ENCODE peak calls at places on chromosomes 13 and 19, in seven cellular contexts. C is fibroblast of mammary gland, A is GM20000, U is heart right ventricle, M is neural progenitor cell, G is A549, N is cardiac muscle cell. S is an unnamed sample.
A peak's percentile ranks its signal among the peaks of the same experiment; 100 is the strongest.

GRCh38 chr19:38993271-38993670 is 17.7 kb upstream of the FBXO17 start:
- DNase-seq in C (peak; percentile 71), A (no peak), U (no peak), M (no peak), G (peak; percentile 49), N (no peak), S (no peak)

GRCh38 chr13:50779443-50780200 is 63.9 kb downstream of the DLEU7 start:
- DNase-seq in C (no peak), A (no peak), U (no peak), M (no peak), G (no peak), N (no peak), S (no peak)

GRCh38 chr13:32199168-32199567 is 116.0 kb downstream of the ZAR1L start:
- DNase-seq in C (no peak), A (no peak), U (no peak), M (no peak), G (no peak), N (no peak), S (no peak)

GRCh38 chr19:15248106-15248505 is 15.9 kb upstream of the EPHX3 start:
- DNase-seq in C (no peak), A (no peak), U (peak; percentile 68), M (no peak), G (no peak), N (no peak), S (no peak)

GRCh38 chr19:51078731-51079130 is 4.0 kb downstream of the KLK14 start:
- DNase-seq in C (no peak), A (no peak), U (no peak), M (no peak), G (no peak), N (no peak), S (no peak)

GRCh38 chr13:105996391-105997028 is 539.0 kb downstream of the EFNB2 start:
- DNase-seq in C (no peak), A (no peak), U (no peak), M (no peak), G (no peak), N (no peak), S (no peak)

GRCh38 chr13:22285867-22286632 is 615.2 kb downstream of the FGF9 start:
- DNase-seq in C (no peak), A (no peak), U (no peak), M (no peak), G (no peak), N (no peak), S (no peak)

GRCh38 chr13:109389892-109390345 is 396.5 kb downstream of the IRS2 start:
- DNase-seq in C (peak; percentile 94), A (no peak), U (no peak), M (no peak), G (no peak), N (no peak), S (no peak)

GRCh38 chr13:46926856-46927625 is 30.2 kb upstream of the HTR2A start:
- DNase-seq in C (peak; percentile 57), A (no peak), U (no peak), M (no peak), G (no peak), N (no peak), S (no peak)

GRCh38 chr19:55212447-55212846 is 3.1 kb upstream of the PTPRH start:
- DNase-seq in C (no peak), A (no peak), U (no peak), M (no peak), G (peak; percentile 73), N (no peak), S (no peak)

GRCh38 chr19:38252935-38253691 is 3.1 kb downstream of the PPP1R14A start:
- DNase-seq in C (no peak), A (no peak), U (peak; percentile 65), M (peak; percentile 43), G (no peak), N (peak; percentile 10), S (no peak)

GRCh38 chr13:49807681-49808080 is 15.2 kb upstream of the KPNA3 start:
- DNase-seq in C (no peak), A (no peak), U (no peak), M (no peak), G (no peak), N (no peak), S (no peak)

GRCh38 chr13:105634059-105634458 is 901.4 kb downstream of the EFNB2 start:
- DNase-seq in C (peak; percentile 4), A (no peak), U (no peak), M (no peak), G (no peak), N (no peak), S (no peak)

GRCh38 chr13:20332361-20333096 is 100.4 kb upstream of the GJB6 start:
- DNase-seq in C (peak; percentile 78), A (no peak), U (no peak), M (no peak), G (no peak), N (peak; percentile 25), S (no peak)

GRCh38 chr13:26759907-26760834 is at the start of gene GPR12:
- DNase-seq in C (no peak), A (no peak), U (no peak), M (peak; percentile 39), G (no peak), N (peak; percentile 22), S (no peak)

GRCh38 chr13:77351326-77351725 is 24.4 kb upstream of the MYCBP2 start:
- DNase-seq in C (no peak), A (no peak), U (no peak), M (no peak), G (no peak), N (no peak), S (no peak)

GRCh38 chr19:10289167-10289835 is 451 bp upstream of the ICAM5 start:
- DNase-seq in C (peak; percentile 32), A (peak; percentile 68), U (no peak), M (peak; percentile 73), G (no peak), N (peak; percentile 77), S (no peak)

GRCh38 chr13:108276060-108276459 is 6.5 kb downstream of the TNFSF13B start:
- DNase-seq in C (peak; percentile 23), A (no peak), U (peak; percentile 14), M (no peak), G (no peak), N (no peak), S (no peak)

DNA sequence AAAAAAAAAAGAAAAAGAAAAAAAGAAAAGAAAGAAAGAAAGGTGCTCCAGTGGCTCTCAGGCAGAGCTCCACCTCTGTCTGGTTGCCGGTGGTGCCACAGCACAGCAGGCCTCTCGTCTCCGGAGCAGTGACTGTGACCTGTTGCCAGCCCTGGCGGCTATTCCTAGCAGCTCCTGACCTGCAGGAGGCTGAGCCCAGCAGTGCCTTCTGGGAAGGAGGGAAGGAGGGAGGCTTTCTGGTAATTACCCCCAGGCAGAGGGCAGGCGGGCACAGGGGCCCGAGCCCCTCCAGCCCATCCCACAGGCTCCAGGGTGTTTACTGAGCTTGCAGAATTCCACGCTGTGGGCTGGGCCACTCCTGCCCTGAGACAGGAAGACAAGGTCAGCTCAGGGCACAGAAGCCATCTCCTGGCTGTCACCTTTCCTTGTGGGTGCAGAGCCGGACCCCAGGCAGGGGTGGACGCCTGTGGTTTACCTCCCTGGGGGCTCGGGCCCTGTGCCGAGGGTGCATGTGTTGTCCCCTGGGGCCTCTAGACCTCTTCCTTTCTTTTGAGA is 77.9 kb downstream of the GNG7 start:
- DNase-seq in C (no peak), A (peak; percentile 55), U (peak; percentile 64), M (peak; percentile 43), G (peak; percentile 37), N (peak; percentile 51), S (no peak)
- TF ChIP-seq CTCF in C (no peak), A (no peak), U (no peak), M (peak; percentile 11), G (no peak), N (no peak), S (no peak)

DNA sequence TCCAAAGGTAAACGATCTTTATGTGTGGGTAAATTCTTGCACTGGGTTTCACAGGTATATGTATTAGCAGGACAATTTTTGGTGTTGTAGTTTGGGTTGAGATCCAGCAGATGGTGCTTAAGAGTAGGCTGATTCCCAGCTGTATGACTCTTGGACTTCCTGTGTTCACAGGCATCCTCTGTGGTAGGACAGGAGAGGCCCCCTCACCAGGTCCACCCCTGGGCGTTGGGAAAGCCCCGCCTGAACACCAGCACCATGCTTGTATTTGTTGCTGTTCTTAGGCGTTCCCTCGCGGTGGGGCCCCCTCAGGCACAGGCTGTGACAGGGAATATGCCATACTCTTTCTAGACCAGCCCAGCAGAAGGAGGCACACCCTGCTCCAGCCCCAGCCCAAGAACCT is 49.5 kb upstream of the PCDH17 start:
- DNase-seq in C (no peak), A (no peak), U (no peak), M (peak; percentile 3), G (no peak), N (no peak), S (no peak)
- TF ChIP-seq CTCF in C (no peak), A (no peak), U (no peak), M (peak; percentile 26), G (no peak), N (no peak), S (no peak)

GRCh38 chr19:31100945-31101344 is 248.3 kb downstream of the TSHZ3 start:
- DNase-seq in C (no peak), A (no peak), U (no peak), M (no peak), G (no peak), N (no peak), S (no peak)
- TF ChIP-seq CTCF in C (no peak), A (no peak), U (no peak), M (no peak), G (no peak), N (no peak), S (no peak)

GRCh38 chr19:28242317-28242927 is 970.5 kb downstream of the UQCRFS1 start:
- DNase-seq in C (peak; percentile 55), A (peak; percentile 50), U (peak; percentile 7), M (peak; percentile 67), G (peak; percentile 23), N (peak; percentile 62), S (no peak)

GRCh38 chr19:28235606-28236125 is 977.3 kb downstream of the UQCRFS1 start:
- DNase-seq in C (no peak), A (no peak), U (no peak), M (no peak), G (no peak), N (no peak), S (no peak)

GRCh38 chr19:28234637-28235036 is 978.3 kb downstream of the UQCRFS1 start:
- DNase-seq in C (no peak), A (no peak), U (peak; percentile 6), M (no peak), G (no peak), N (peak; percentile 92), S (no peak)

GRCh38 chr19:28244966-28245365 is 968.0 kb downstream of the UQCRFS1 start:
- DNase-seq in C (no peak), A (no peak), U (no peak), M (no peak), G (no peak), N (peak; percentile 31), S (no peak)

GRCh38 chr19:28239270-28239669 is 973.7 kb downstream of the UQCRFS1 start:
- DNase-seq in C (peak; percentile 16), A (no peak), U (no peak), M (peak; percentile 69), G (no peak), N (peak; percentile 67), S (no peak)
- TF ChIP-seq CTCF in C (peak; percentile 25), A (no peak), U (no peak), M (peak; percentile 68), G (no peak), N (peak; percentile 34), S (no peak)

GRCh38 chr13:111505175-111505777 is 184.8 kb downstream of the TEX29 start:
- DNase-seq in C (no peak), A (no peak), U (no peak), M (peak; percentile 87), G (peak; percentile 18), N (peak; percentile 67), S (no peak)
- TF ChIP-seq CTCF in C (no peak), A (peak; percentile 7), U (no peak), M (peak; percentile 89), G (peak; percentile 13), N (no peak), S (no peak)

GRCh38 chr13:112587359-112587766 is 590 bp downstream of the TUBGCP3 start:
- DNase-seq in C (peak; percentile 82), A (peak; percentile 86), U (peak; percentile 80), M (peak; percentile 85), G (peak; percentile 84), N (peak; percentile 84), S (peak; percentile 55)
- TF ChIP-seq CTCF in C (no peak), A (peak; percentile 25), U (no peak), M (no peak), G (no peak), N (peak; percentile 28), S (no peak)

S was measured in mesothelial cell of epicardium.